ENCODE peak calls at places on chromosomes 2 and 18, in eight cellular contexts. C, O, T, D, R, B, E and H are unnamed samples.

GRCh38 chr2:107363811-107364210 is 462.9 kb upstream of the RGPD4 start:
- DNase-seq in C (no peak), O (no peak), T (no peak), D (no peak), R (no peak), B (no peak), E (no peak), H (no peak)

GRCh38 chr18:75489493-75490190 is 62.1 kb upstream of the SMIM21 start:
- DNase-seq in C (peak), O (peak), T (no peak), D (no peak), R (no peak), B (peak), E (no peak), H (no peak)

GRCh38 chr2:215607790-215608189 is 171.9 kb upstream of the FN1 start:
- DNase-seq in C (no peak), O (no peak), T (no peak), D (no peak), R (no peak), B (peak), E (no peak), H (no peak)

GRCh38 chr18:11040823-11041712 is 108.3 kb downstream of the PIEZO2 start:
- DNase-seq in C (peak), O (peak), T (peak), D (peak), R (no peak), B (peak), E (no peak), H (peak)

GRCh38 chr18:78822886-78823285 is 156.7 kb upstream of the SALL3 start:
- DNase-seq in C (no peak), O (no peak), T (no peak), D (no peak), R (no peak), B (no peak), E (no peak), H (no peak)

GRCh38 chr2:136305517-136306192 is 187.7 kb upstream of the CXCR4 start:
- DNase-seq in C (no peak), O (no peak), T (no peak), D (no peak), R (no peak), B (no peak), E (no peak), H (no peak)

GRCh38 chr18:42392416-42392815 is 437.4 kb downstream of the PIK3C3 start:
- DNase-seq in C (no peak), O (no peak), T (no peak), D (no peak), R (no peak), B (no peak), E (no peak), H (no peak)

GRCh38 chr18:28045176-28045810 is 131.6 kb downstream of the CDH2 start:
- DNase-seq in C (no peak), O (no peak), T (no peak), D (peak), R (no peak), B (peak), E (no peak), H (no peak)

GRCh38 chr18:78703297-78703696 is 276.3 kb upstream of the SALL3 start:
- DNase-seq in C (no peak), O (no peak), T (no peak), D (no peak), R (no peak), B (no peak), E (no peak), H (no peak)

GRCh38 chr2:217261452-217261851 is 401.6 kb upstream of the TNP1 start:
- DNase-seq in C (no peak), O (no peak), T (no peak), D (peak), R (no peak), B (peak), E (no peak), H (no peak)

GRCh38 chr2:239445771-239446524 is 45.1 kb upstream of the HDAC4 start:
- DNase-seq in C (no peak), O (no peak), T (peak), D (no peak), R (no peak), B (no peak), E (no peak), H (no peak)

GRCh38 chr18:302097-302496 is 34.2 kb upstream of the THOC1 start:
- DNase-seq in C (no peak), O (no peak), T (no peak), D (no peak), R (no peak), B (no peak), E (no peak), H (no peak)

GRCh38 chr2:222303828-222304736 is 5.3 kb upstream of the PAX3 start:
- DNase-seq in C (no peak), O (no peak), T (no peak), D (no peak), R (no peak), B (no peak), E (no peak), H (no peak)

GRCh38 chr2:241733391-241734207 is 831 bp upstream of the D2HGDH start:
- DNase-seq in C (no peak), O (no peak), T (no peak), D (no peak), R (no peak), B (no peak), E (no peak), H (no peak)

GRCh38 chr2:157837851-157838441 is 38.2 kb downstream of the ACVR1 start:
- DNase-seq in C (no peak), O (no peak), T (peak), D (peak), R (peak), B (peak), E (no peak), H (no peak)

GRCh38 chr2:180747728-180748127 is 232.7 kb upstream of the UBE2E3 start:
- DNase-seq in C (no peak), O (no peak), T (no peak), D (no peak), R (no peak), B (peak), E (no peak), H (no peak)

GRCh38 chr2:12169721-12170120 is 423.3 kb downstream of the LPIN1 start:
- DNase-seq in C (no peak), O (no peak), T (peak), D (peak), R (peak), B (peak), E (peak), H (no peak)

GRCh38 chr18:32576296-32576916 is 105.7 kb upstream of the GAREM1 start:
- DNase-seq in C (no peak), O (no peak), T (no peak), D (peak), R (no peak), B (peak), E (no peak), H (no peak)

GRCh38 chr2:216144857-216145256 is 35.7 kb downstream of the XRCC5 start:
- DNase-seq in C (no peak), O (no peak), T (no peak), D (no peak), R (no peak), B (no peak), E (no peak), H (no peak)

GRCh38 chr18:80033181-80034067 is 810 bp upstream of the RBFA start:
- DNase-seq in C (peak), O (peak), T (no peak), D (no peak), R (no peak), B (peak), E (no peak), H (peak)
- TF ChIP-seq POLR2A in C (peak), O (no peak), T (peak), D (no peak), R (peak), B (peak), E (no peak), H (no peak)

GRCh38 chr2:21033237-21034155 is 10.4 kb downstream of the APOB start:
- DNase-seq in C (no peak), O (no peak), T (no peak), D (no peak), R (no peak), B (no peak), E (no peak), H (no peak)
- TF ChIP-seq POLR2A in C (no peak), O (no peak), T (no peak), D (no peak), R (no peak), B (no peak), E (no peak), H (no peak)

GRCh38 chr2:214507032-214507431 is 96.2 kb downstream of the VWC2L start:
- DNase-seq in C (no peak), O (no peak), T (no peak), D (no peak), R (no peak), B (no peak), E (no peak), H (no peak)
- TF ChIP-seq POLR2A in C (no peak), O (no peak), T (no peak), D (no peak), R (no peak), B (no peak), E (no peak), H (no peak)

DNA sequence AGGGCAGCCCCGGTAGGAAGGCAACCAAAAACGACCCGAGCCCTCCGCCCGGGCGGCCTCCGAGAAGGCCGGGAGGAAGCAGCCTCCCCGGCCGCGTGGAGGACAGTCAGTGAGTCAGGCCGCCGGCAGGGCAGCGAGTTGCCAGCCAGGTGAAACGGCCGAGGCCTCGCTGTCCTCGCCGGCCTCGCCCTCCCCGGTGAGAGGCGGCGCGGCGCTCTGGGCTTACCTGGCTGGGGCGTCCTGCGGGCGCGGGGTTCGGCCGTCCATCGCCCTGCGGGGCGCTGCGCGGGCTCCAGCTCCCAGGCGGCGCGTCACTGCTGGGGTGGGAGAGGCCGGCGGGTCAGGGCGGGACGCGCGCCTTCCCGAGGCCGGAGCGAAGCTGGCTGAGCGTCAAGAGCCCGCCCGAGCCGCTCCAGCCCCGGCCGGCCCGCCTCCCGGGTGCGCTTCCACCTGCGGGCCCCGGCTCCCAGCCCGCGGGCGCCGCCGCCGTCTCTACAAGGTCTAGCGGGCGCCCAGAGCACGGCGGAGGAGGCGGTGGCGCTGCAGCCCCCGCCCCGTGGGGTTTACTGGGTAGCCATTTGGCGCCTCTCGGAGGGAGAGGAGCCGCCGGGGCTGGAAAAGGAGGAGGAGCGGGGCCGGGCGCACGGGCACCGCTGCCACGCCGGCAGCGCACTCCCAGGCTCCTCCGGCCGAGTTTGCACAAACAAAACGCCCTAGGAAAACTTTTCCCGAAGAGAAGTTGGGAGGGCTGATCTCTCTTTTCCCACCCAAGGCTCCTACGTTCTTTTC is 499 bp downstream of the COBLL1 start:
- DNase-seq in C (peak), O (peak), T (peak), D (peak), R (peak), B (peak), E (peak), H (peak)
- TF ChIP-seq POLR2A in C (peak), O (no peak), T (no peak), D (no peak), R (peak), B (no peak), E (no peak), H (peak)

DNA sequence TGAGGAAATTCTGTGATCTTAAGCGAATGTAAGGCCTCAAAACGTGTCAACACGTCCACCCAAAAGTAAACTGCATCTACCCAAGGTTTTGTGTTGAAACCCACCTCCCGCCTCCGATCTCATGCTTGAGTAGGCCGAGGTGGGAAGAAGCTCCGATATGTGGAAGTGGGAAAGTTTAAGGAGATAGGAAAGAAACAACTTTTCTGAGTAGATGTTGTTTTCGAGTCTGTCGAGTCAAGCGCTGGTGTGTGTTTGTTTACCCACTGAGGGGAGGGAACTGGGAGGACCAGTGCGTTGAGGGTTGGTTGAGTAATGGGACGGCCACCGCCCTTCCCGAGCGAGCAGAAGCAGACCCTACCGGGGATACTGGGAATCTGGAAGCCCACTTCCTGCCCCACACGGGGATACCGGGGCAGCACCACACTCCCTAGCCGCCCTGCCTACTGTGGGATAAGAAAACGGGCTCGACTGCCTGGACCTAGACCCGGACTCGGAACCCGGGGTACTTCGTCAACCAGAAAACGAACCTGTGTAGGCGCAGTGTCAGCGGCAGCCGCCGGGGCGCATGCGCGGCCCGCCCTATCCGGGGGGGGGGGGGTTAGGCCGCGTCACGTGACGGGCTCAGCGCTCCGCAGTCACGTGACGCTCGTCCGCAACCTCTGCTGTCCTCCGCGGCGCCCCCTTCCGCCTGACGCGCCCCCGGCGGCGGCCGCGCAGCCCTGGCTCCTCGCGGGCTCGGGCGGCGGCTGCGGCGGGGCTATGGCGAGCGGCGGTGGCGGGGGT is at the start of gene RETREG2:
- DNase-seq in C (peak), O (peak), T (peak), D (peak), R (peak), B (peak), E (peak), H (peak)
- TF ChIP-seq POLR2A in C (peak), O (peak), T (peak), D (peak), R (peak), B (peak), E (peak), H (peak)